ENCODE peak calls at places on chromosomes 6 and 20, in eight cellular contexts. V, I, R, S, T, B, E and M are unnamed samples.

GRCh38 chr20:52746768-52747167 is 225.4 kb upstream of the TSHZ2 start:
- DNase-seq in R (no peak), E (no peak), S (no peak), B (no peak), I (no peak), V (no peak), T (no peak), M (no peak)

GRCh38 chr6:95110767-95111166 is 466.6 kb upstream of the MANEA start:
- DNase-seq in B (no peak), R (no peak), I (no peak), V (no peak), S (no peak), T (no peak), E (no peak), M (no peak)

GRCh38 chr6:33785766-33786165 is 3.2 kb downstream of the LEMD2 start:
- DNase-seq in B (no peak), E (no peak), T (peak), V (no peak), S (peak), R (no peak), I (no peak), M (no peak)

GRCh38 chr20:61953037-61953788 is 112.5 kb downstream of the TAF4 start:
- DNase-seq in R (no peak), S (no peak), T (no peak), V (no peak), B (no peak), I (no peak), E (no peak), M (no peak)

GRCh38 chr6:41674231-41675000 is 36.1 kb downstream of the MDFI start:
- DNase-seq in E (peak), V (no peak), B (no peak), S (no peak), T (no peak), I (no peak), R (no peak), M (no peak)

GRCh38 chr6:2760882-2761842 is 4.0 kb upstream of the WRNIP1 start:
- DNase-seq in S (no peak), I (no peak), T (no peak), B (no peak), R (no peak), V (no peak), E (no peak), M (no peak)

GRCh38 chr6:312704-313485 is 20.6 kb downstream of the DUSP22 start:
- DNase-seq in V (no peak), S (no peak), B (no peak), R (peak), E (no peak), T (no peak), I (no peak), M (no peak)

GRCh38 chr6:87029711-87030314 is 65.1 kb downstream of the CGA start:
- DNase-seq in V (no peak), S (peak), E (no peak), I (no peak), R (no peak), T (peak), B (no peak), M (peak)

GRCh38 chr6:113184736-113185135 is 672.4 kb upstream of the MARCKS start:
- DNase-seq in T (peak), I (no peak), B (no peak), R (peak), S (no peak), E (no peak), V (peak), M (no peak)

GRCh38 chr20:19826179-19826914 is 68.3 kb downstream of the RIN2 start:
- DNase-seq in B (no peak), T (no peak), S (no peak), V (no peak), E (no peak), I (no peak), R (no peak), M (no peak)

GRCh38 chr6:16168858-16169257 is 40.0 kb downstream of the MYLIP start:
- DNase-seq in I (no peak), B (no peak), S (peak), V (no peak), E (no peak), T (peak), R (no peak), M (peak)

GRCh38 chr6:31927868-31928671 is 553 bp downstream of the C2 start:
- DNase-seq in E (no peak), S (no peak), R (no peak), T (no peak), B (no peak), I (no peak), V (no peak), M (no peak)
- H3K4me3 ChIP-seq in E (no peak), S (no peak), R (peak), T (no peak), B (no peak), I (no peak), V (peak), M (no peak)

GRCh38 chr20:12358006-12358654 is 440.4 kb downstream of the BTBD3 start:
- DNase-seq in I (no peak), V (no peak), T (no peak), E (no peak), B (no peak), S (no peak), R (no peak), M (no peak)
- TF ChIP-seq CTCF in I (no peak), V (peak), T (no peak), E (no peak), B (no peak), S (no peak), R (no peak), M (peak)

GRCh38 chr6:43636312-43636667 is 650 bp downstream of the MAD2L1BP start:
- DNase-seq in I (no peak), T (peak), B (no peak), E (no peak), V (no peak), R (no peak), S (no peak), M (no peak)
- H3K4me3 ChIP-seq in I (peak), T (peak), B (peak), E (peak), V (peak), R (peak), S (peak), M (peak)

DNA sequence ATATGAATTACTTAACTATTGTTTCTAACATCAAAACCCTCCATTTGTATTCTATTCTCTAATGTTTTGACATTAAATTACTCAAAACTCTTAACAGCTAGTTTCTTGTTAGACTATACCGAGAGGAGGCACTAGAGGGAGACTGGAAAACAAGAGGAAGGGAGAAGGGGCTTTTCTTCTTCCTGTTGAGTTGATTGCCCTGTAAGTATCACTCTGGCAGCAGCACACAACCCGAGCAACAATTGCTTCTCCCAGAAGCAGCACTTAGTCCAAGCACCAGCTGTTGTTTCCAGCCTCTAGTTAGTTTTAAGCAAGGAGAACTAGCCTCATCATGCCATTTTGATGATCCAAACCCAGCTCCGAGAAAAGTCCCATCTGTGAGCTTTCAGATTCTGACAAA is 603.8 kb downstream of the PRKN start:
- DNase-seq in B (no peak), T (no peak), V (no peak), I (no peak), S (no peak), R (peak), E (no peak), M (no peak)
- TF ChIP-seq CTCF in B (no peak), T (no peak), V (peak), I (no peak), S (peak), R (peak), E (no peak), M (peak)

GRCh38 chr6:70266142-70266541 is 36.7 kb downstream of the COL9A1 start:
- DNase-seq in S (no peak), B (no peak), T (no peak), V (no peak), I (no peak), E (no peak), R (no peak), M (no peak)

GRCh38 chr6:70274338-70274737 is 28.5 kb downstream of the COL9A1 start:
- DNase-seq in S (no peak), V (no peak), B (no peak), I (no peak), E (no peak), T (no peak), R (no peak), M (no peak)

GRCh38 chr6:70270287-70271005 is 32.4 kb downstream of the COL9A1 start:
- DNase-seq in B (no peak), T (no peak), I (peak), V (no peak), S (no peak), R (no peak), E (no peak), M (no peak)
- H3K4me3 ChIP-seq in B (no peak), T (no peak), I (no peak), V (no peak), S (no peak), R (no peak), E (no peak), M (no peak)

GRCh38 chr6:43355862-43356590 is 13.4 kb downstream of the ZNF318 start:
- DNase-seq in B (no peak), R (no peak), E (no peak), V (no peak), I (no peak), S (no peak), T (peak), M (no peak)
- TF ChIP-seq CTCF in B (no peak), R (peak), E (no peak), V (peak), I (peak), S (peak), T (peak), M (peak)

GRCh38 chr20:63284544-63284949 is 8.4 kb upstream of the COL20A1 start:
- DNase-seq in B (no peak), I (no peak), R (peak), V (no peak), S (no peak), T (no peak), E (no peak), M (no peak)
- H3K4me3 ChIP-seq in B (no peak), I (no peak), R (no peak), V (no peak), S (no peak), T (no peak), E (no peak), M (no peak)

GRCh38 chr20:2693286-2693995 is 861 bp downstream of the EBF4 start:
- DNase-seq in V (peak), S (no peak), R (peak), T (no peak), B (no peak), I (peak), E (peak), M (no peak)
- TF ChIP-seq CTCF in V (no peak), S (no peak), R (no peak), T (no peak), B (no peak), I (no peak), E (no peak), M (no peak)